ENCODE peak calls at places on chromosomes 7 and 10, in five cellular contexts. S is BE2C, H is A549, M is PC-3, C is cardiac fibroblast. G is an unnamed sample.

GRCh38 chr7:130912910-130913720 is 179.1 kb upstream of the KLF14 start:
- DNase-seq in H (no peak), S (no peak), M (peak), C (peak), G (no peak)

GRCh38 chr7:128908750-128909385 is 1.6 kb downstream of the KCP start:
- DNase-seq in S (no peak), C (no peak), H (no peak), M (no peak), G (no peak)

GRCh38 chr10:129953541-129954031 is 10.5 kb downstream of the EBF3 start:
- DNase-seq in M (no peak), H (no peak), S (no peak), C (peak), G (no peak)

GRCh38 chr10:128049226-128050010 is 76.8 kb downstream of the MKI67 start:
- DNase-seq in H (no peak), M (no peak), S (no peak), C (no peak), G (no peak)

GRCh38 chr7:155766386-155766785 is 45.9 kb downstream of the SHH start:
- DNase-seq in C (no peak), M (no peak), S (no peak), H (no peak), G (no peak)

GRCh38 chr7:26858229-26858568 is 6.2 kb downstream of the SKAP2 start:
- DNase-seq in M (no peak), C (no peak), S (no peak), H (no peak), G (no peak)

GRCh38 chr10:28171468-28172235 is 131.2 kb downstream of the MPP7 start:
- DNase-seq in H (no peak), C (peak), S (no peak), M (no peak), G (no peak)

GRCh38 chr10:3992374-3993178 is 207.6 kb upstream of the KLF6 start:
- DNase-seq in S (no peak), M (no peak), C (no peak), H (no peak), G (peak)

GRCh38 chr7:139680676-139681462 is 96.9 kb downstream of the HIPK2 start:
- DNase-seq in H (peak), C (peak), S (no peak), M (peak), G (no peak)

GRCh38 chr7:8594115-8594514 is 160.7 kb downstream of the NXPH1 start:
- DNase-seq in M (no peak), S (no peak), C (no peak), H (no peak), G (no peak)

GRCh38 chr7:95113590-95113989 is 206.2 kb downstream of the PPP1R9A start:
- DNase-seq in S (no peak), H (no peak), C (no peak), M (no peak), G (no peak)

GRCh38 chr7:157141525-157142060 is 2.9 kb downstream of the UBE3C start:
- DNase-seq in H (no peak), S (no peak), C (no peak), M (no peak), G (no peak)

GRCh38 chr10:99532687-99533495 is at the start of gene NKX2-3:
- DNase-seq in H (peak), C (peak), S (peak), M (peak), G (peak)

GRCh38 chr10:56095506-56096225 is 265.4 kb downstream of the ZWINT start:
- DNase-seq in S (peak), H (no peak), M (no peak), C (no peak), G (no peak)

GRCh38 chr7:23347682-23348180 is 48.6 kb downstream of the MALSU1 start:
- DNase-seq in C (peak), H (peak), S (no peak), M (peak), G (no peak)

GRCh38 chr7:152887779-152888178 is 128.2 kb downstream of the ACTR3B start:
- DNase-seq in C (no peak), S (no peak), M (no peak), H (no peak), G (no peak)

GRCh38 chr10:11009471-11010308 is 8.0 kb upstream of the CELF2 start:
- DNase-seq in H (no peak), S (no peak), C (peak), M (no peak), G (no peak)

GRCh38 chr7:127057918-127058317 is 194.8 kb downstream of the GRM8 start:
- DNase-seq in C (no peak), H (no peak), S (no peak), M (no peak), G (no peak)

GRCh38 chr10:133516072-133516471 is 11.1 kb upstream of the CYP2E1 start:
- DNase-seq in S (no peak), C (no peak), M (no peak), H (no peak), G (no peak)

GRCh38 chr7:2353650-2354172 is 916 bp upstream of the EIF3B start:
- DNase-seq in M (peak), H (peak), S (peak), C (peak), G (peak)

GRCh38 chr7:116522247-116522646 is 2.6 kb upstream of the CAV1 start:
- DNase-seq in C (peak), S (no peak), H (no peak), M (peak), G (no peak)

GRCh38 chr10:83986800-83987199 is 152.5 kb upstream of the GHITM start:
- DNase-seq in H (no peak), C (no peak), S (no peak), M (no peak), G (no peak)

GRCh38 chr7:16615234-16615633 is 30.3 kb downstream of the ANKMY2 start:
- DNase-seq in C (no peak), S (no peak), H (no peak), M (no peak), G (no peak)

GRCh38 chr10:103238506-103239252 is 7.0 kb upstream of the RPEL1 start:
- DNase-seq in C (peak), S (no peak), H (peak), M (peak), G (no peak)

GRCh38 chr10:47233631-47234030 is 66.4 kb upstream of the GDF10 start:
- DNase-seq in M (no peak), H (no peak), S (no peak), C (no peak), G (no peak)

GRCh38 chr10:16314259-16314658 is 122.6 kb upstream of the PTER start:
- DNase-seq in M (no peak), C (no peak), S (no peak), H (no peak), G (no peak)

GRCh38 chr7:20793258-20793657 is 6.6 kb upstream of the SP8 start:
- DNase-seq in H (no peak), C (no peak), S (no peak), M (no peak), G (no peak)

GRCh38 chr10:49162761-49163160 is 25.4 kb downstream of the TMEM273 start:
- DNase-seq in H (no peak), S (no peak), M (no peak), C (no peak), G (no peak)

DNA sequence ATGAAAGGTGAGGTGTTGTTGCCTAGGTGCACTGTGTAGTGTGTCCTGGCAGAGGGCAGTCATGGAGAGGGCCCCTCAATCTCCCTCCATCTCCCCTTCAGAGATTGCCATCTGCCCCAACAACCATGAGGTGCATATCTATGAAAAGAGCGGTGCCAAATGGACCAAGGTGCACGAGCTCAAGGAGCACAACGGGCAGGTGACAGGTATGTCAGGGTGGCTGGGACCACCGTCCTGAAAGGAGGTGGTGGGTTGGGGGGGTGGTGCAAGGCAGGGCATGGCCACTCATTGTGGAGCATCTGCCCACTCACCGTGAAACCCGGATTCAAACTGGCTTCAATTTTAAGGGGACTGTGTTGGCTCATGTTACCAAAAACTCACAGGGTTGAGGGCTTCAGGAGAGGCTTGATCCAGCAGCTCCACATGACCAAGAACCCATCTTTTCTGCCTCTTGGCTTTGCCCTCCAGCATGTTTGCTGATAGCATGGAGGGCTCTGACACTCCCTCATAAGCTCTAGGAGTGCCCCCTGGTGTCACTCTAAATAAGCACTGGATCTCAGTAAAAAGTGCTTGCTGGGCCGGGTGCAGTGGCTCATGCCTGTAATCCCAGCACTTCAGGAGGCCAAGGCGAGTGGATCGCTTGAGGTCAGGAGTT is 12.2 kb downstream of the ARPC1B start:
- DNase-seq in H (no peak), C (peak), M (peak), S (peak), G (no peak)
- TF ChIP-seq CTCF in H (peak), C (peak), M (peak), S (peak), G (no peak)

GRCh38 chr7:93890464-93891068 is at the start of gene TFPI2:
- DNase-seq in C (peak), M (peak), H (peak), S (peak), G (peak)
- TF ChIP-seq CTCF in C (no peak), M (peak), H (peak), S (no peak), G (no peak)

GRCh38 chr10:79130846-79131245 is 62.1 kb downstream of the ZMIZ1 start:
- DNase-seq in H (no peak), S (no peak), C (no peak), M (no peak), G (no peak)

GRCh38 chr10:79130255-79130654 is 61.5 kb downstream of the ZMIZ1 start:
- DNase-seq in S (no peak), C (no peak), H (no peak), M (no peak), G (no peak)

GRCh38 chr10:79128241-79128922 is 59.6 kb downstream of the ZMIZ1 start:
- DNase-seq in S (no peak), M (no peak), H (no peak), C (no peak), G (no peak)

GRCh38 chr10:79128923-79129305 is 60.1 kb downstream of the ZMIZ1 start:
- DNase-seq in S (peak), H (no peak), M (no peak), C (no peak), G (no peak)

DNA sequence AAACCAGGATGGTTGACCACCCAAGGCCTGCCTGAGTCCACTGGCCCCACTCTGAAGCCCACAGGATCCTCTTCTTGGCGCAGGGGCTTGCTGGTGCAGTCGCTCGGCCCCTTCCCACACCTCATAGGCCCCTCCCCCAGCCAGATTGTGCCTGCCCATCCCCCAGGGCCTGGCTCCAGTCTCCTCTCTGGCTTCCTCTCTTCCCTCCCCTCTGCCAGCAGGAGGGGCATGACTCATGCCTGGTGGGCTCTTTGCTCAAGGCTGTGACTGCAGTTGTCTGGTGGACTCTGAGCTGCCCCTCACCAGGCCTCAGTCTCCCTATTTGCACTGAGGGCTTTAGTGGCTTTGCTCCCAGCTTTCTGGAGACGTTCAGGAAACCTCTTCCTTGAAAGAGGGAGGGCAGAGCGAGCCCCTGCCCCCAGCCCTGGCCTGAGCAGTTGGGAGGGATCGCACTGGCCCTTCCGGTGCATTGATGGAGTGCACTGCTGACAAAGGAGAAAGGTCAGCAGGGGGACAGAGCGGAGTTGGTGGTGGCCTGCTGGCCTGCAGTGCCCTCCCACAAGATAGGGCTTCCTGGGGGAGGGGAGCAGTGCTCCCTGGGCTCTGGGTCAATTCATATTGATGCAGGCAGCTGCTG is 60.7 kb downstream of the ZMIZ1 start:
- DNase-seq in S (peak), M (peak), H (peak), C (peak), G (peak)
- TF ChIP-seq CTCF in S (peak), M (peak), H (no peak), C (no peak), G (no peak)

GRCh38 chr7:41891967-41892755 is 189.3 kb upstream of the INHBA start:
- DNase-seq in S (peak), C (no peak), M (no peak), H (no peak), G (peak)
- TF ChIP-seq CTCF in S (no peak), C (peak), M (peak), H (no peak), G (peak)

DNA sequence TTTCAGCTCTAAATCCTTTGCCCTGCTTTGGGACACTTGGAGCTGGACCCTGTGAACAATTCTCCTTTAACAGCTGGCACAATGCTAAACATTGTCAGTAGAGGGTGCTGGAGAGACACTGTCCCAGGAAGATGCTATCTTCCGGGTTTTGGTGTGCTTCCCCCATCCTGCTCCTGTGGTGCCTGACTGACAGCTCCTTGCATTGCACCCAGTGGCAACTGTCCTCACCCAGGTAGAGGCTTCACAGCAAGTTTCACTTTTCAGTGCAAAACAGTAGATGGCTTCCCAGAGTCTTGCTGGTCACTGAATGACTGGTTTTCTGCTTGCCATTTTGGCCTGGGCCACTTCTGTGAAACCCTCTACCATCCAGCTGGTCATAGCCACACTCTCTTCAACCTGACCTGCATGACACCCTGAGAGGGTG is 77.3 kb downstream of the CDC14C start:
- DNase-seq in S (peak), C (peak), H (peak), M (peak), G (peak)
- TF ChIP-seq CTCF in S (peak), C (no peak), H (peak), M (peak), G (peak)

GRCh38 chr7:101245147-101245668 is 327 bp upstream of the FIS1 start:
- DNase-seq in S (no peak), M (no peak), C (no peak), H (no peak), G (no peak)

GRCh38 chr7:101240226-101241014 is 2.8 kb upstream of the CLDN15 start:
- DNase-seq in M (no peak), C (no peak), S (no peak), H (no peak), G (no peak)

GRCh38 chr7:101241015-101241363 is 3.4 kb upstream of the CLDN15 start:
- DNase-seq in H (no peak), C (no peak), M (no peak), S (no peak), G (no peak)

GRCh38 chr7:101244385-101245146 is at the start of gene FIS1:
- DNase-seq in S (peak), H (peak), M (peak), C (peak), G (peak)

DNA sequence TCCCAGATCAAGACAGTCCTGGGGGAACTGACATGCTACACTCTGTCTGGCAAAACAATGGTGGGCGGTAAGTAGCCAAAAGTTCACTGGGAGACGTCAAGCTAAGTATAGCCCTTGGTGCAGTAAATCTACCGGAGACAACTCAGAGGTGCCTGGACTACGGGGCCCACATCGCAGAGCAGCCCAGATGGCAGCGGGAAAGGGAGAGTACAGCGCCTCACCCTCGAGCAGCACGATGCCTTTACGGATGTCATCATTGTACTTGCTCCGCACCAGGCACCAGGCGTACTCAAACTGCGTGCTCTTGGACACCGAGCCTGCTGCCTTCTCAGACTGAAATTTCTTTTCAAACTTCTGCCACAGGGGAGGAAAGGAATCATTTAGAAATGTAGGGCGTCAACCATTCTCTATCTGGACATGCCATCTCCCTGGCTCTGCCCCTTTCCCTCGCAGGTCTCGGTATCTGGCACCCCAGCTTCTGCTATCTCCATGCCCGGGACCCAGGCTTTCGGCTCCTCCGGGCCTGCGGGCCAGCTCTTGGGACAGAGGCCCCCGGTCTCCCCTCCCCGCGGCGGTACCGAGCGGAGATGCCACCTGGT is 996 bp downstream of the FIS1 start:
- DNase-seq in H (peak), C (peak), M (no peak), S (no peak), G (no peak)
- TF ChIP-seq CTCF in H (no peak), C (no peak), M (no peak), S (no peak), G (no peak)

GRCh38 chr7:32936686-32937085 is 20.6 kb upstream of the FKBP9 start:
- DNase-seq in M (no peak), C (no peak), H (no peak), S (no peak), G (no peak)
- TF ChIP-seq CTCF in M (no peak), C (no peak), H (no peak), S (no peak), G (no peak)

G was measured in nephron progenitor cell.